ENCODE peak calls at places on chromosomes 4 and X, in seven cellular contexts. Y, R, A, L, Z, F and I are unnamed samples.

GRCh38 chr4:141057582-141057981 is 75.7 kb downstream of the RNF150 start:
- DNase-seq in F (no peak), R (no peak), Y (no peak), Z (no peak), L (no peak), A (no peak), I (no peak)

GRCh38 chrX:45515262-45516215 is 314.9 kb upstream of the DIPK2B start:
- DNase-seq in L (no peak), R (peak; percentile 95), A (peak; percentile 80), Z (no peak), Y (peak; percentile 94), F (peak; percentile 20), I (peak; percentile 42)

GRCh38 chrX:22627576-22627975 is 354.9 kb downstream of the CBLL2 start:
- DNase-seq in Y (no peak), L (no peak), A (no peak), Z (no peak), F (no peak), R (no peak), I (no peak)

GRCh38 chrX:130091976-130092522 is 18.2 kb downstream of the ELF4 start:
- DNase-seq in Y (no peak), A (no peak), Z (no peak), L (no peak), F (no peak), R (no peak), I (peak; percentile 63)

GRCh38 chrX:72305286-72306084 is at the start of gene CITED1:
- DNase-seq in Y (no peak), F (peak; percentile 65), L (no peak), A (no peak), R (no peak), Z (no peak), I (no peak)

GRCh38 chr4:101102114-101102752 is 245.1 kb downstream of the PPP3CA start:
- DNase-seq in Z (no peak), A (peak; percentile 58), F (peak; percentile 27), L (no peak), R (no peak), Y (peak; percentile 69), I (peak; percentile 42)

GRCh38 chrX:63434665-63435064 is 83.5 kb upstream of the SPIN4 start:
- DNase-seq in L (no peak), F (no peak), Z (no peak), Y (no peak), A (no peak), R (peak; percentile 14), I (no peak)

GRCh38 chr4:94639298-94639697 is 118.5 kb upstream of the BMPR1B start:
- DNase-seq in L (no peak), R (no peak), A (no peak), Z (no peak), F (no peak), Y (no peak), I (no peak)

GRCh38 chr4:100061835-100062234 is 111.8 kb upstream of the H2AZ1 start:
- DNase-seq in F (no peak), A (no peak), R (no peak), Y (no peak), Z (no peak), L (no peak), I (no peak)

GRCh38 chrX:18461431-18461830 is 36.0 kb downstream of the CDKL5 start:
- DNase-seq in Z (no peak), A (no peak), R (no peak), F (no peak), Y (no peak), L (no peak), I (no peak)

GRCh38 chr4:101345596-101346311 is 1.6 kb downstream of the PPP3CA start:
- DNase-seq in Y (peak; percentile 81), F (peak; percentile 83), A (peak; percentile 76), L (no peak), R (peak; percentile 44), Z (no peak), I (peak; percentile 33)

GRCh38 chr4:123591875-123592274 is 195.3 kb downstream of the SPRY1 start:
- DNase-seq in A (no peak), L (no peak), Z (no peak), Y (no peak), R (no peak), F (no peak), I (no peak)

GRCh38 chr4:123587983-123588494 is 191.4 kb downstream of the SPRY1 start:
- DNase-seq in R (peak; percentile 93), A (peak; percentile 29), Y (peak; percentile 84), L (no peak), F (peak; percentile 52), Z (no peak), I (peak; percentile 43)

GRCh38 chr4:123585111-123585510 is 188.5 kb downstream of the SPRY1 start:
- DNase-seq in L (no peak), Y (no peak), R (no peak), Z (no peak), F (no peak), A (no peak), I (no peak)

GRCh38 chr4:123589361-123589760 is 192.8 kb downstream of the SPRY1 start:
- DNase-seq in Y (no peak), L (no peak), Z (no peak), F (no peak), A (no peak), R (no peak), I (no peak)

GRCh38 chr4:123588631-123589223 is 192.1 kb downstream of the SPRY1 start:
- DNase-seq in Y (no peak), A (no peak), Z (no peak), F (no peak), R (peak; percentile 44), L (no peak), I (no peak)
- TF ChIP-seq EP300 in Y (peak; percentile 75), A (no peak), Z (no peak), F (no peak), R (no peak), L (no peak), I (peak; percentile 76)

GRCh38 chr4:113153529-113154101 is 104.2 kb downstream of the ANK2 start:
- DNase-seq in Y (no peak), F (no peak), L (no peak), Z (no peak), R (peak; percentile 39), A (no peak), I (no peak)
- TF ChIP-seq EP300 in Y (no peak), F (no peak), L (no peak), Z (no peak), R (no peak), A (no peak), I (no peak)

GRCh38 chrX:10482262-10482661 is 138.1 kb downstream of the MID1 start:
- DNase-seq in L (no peak), A (no peak), R (no peak), Y (no peak), F (no peak), Z (no peak), I (no peak)

GRCh38 chrX:10484683-10485247 is 135.6 kb downstream of the MID1 start:
- DNase-seq in A (no peak), Y (no peak), R (peak; percentile 61), L (no peak), F (no peak), Z (no peak), I (no peak)

GRCh38 chrX:10485331-10485730 is 135.1 kb downstream of the MID1 start:
- DNase-seq in F (no peak), A (no peak), Y (no peak), R (no peak), L (no peak), Z (no peak), I (no peak)

GRCh38 chrX:10482708-10483107 is 137.7 kb downstream of the MID1 start:
- DNase-seq in L (no peak), A (no peak), R (no peak), F (no peak), Y (no peak), Z (no peak), I (no peak)

DNA sequence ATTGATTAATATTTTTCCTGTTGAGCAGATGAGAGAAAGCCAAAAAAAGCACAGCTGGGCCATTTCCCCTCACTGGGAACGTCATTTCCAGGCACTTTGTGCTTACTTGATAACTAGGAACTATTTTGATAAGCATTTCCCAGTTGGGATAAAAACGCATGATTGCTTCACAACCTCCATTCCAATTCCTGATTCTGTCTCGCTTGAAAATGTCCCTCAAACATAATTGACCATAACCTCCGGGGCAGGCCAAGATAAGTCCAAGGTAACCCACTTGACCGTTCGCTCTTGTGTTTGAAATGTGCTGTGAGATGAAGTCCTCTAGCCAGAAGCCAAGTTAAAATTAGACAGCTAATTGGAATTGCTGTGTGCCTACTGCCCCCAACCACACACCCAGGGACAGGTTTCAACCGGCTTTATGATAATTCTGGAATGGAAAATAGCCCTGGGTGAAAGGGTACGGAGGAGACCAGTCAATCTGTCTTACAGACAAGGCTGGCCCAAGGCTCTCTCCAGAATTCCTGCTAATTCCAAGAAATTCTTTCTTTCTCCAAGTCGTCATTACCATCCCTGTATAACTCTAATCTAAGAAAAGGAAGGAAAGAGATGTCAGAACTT is 137.1 kb downstream of the MID1 start:
- DNase-seq in R (no peak), Z (no peak), Y (no peak), L (no peak), A (peak; percentile 65), F (no peak), I (no peak)
- TF ChIP-seq EP300 in R (no peak), Z (no peak), Y (no peak), L (no peak), A (peak; percentile 91), F (no peak), I (no peak)

GRCh38 chr4:40300371-40301162 is 34.6 kb upstream of the CHRNA9 start:
- DNase-seq in F (no peak), Z (no peak), A (no peak), L (no peak), R (no peak), Y (no peak), I (no peak)

GRCh38 chr4:40303751-40304150 is 31.4 kb upstream of the CHRNA9 start:
- DNase-seq in L (no peak), R (no peak), Z (no peak), Y (no peak), F (no peak), A (no peak), I (no peak)

GRCh38 chr4:40299704-40300336 is 35.3 kb upstream of the CHRNA9 start:
- DNase-seq in A (no peak), F (no peak), Y (no peak), R (peak; percentile 32), L (no peak), Z (no peak), I (peak; percentile 52)

GRCh38 chr4:40299126-40299525 is 36.0 kb upstream of the CHRNA9 start:
- DNase-seq in A (no peak), R (no peak), F (no peak), L (no peak), Y (no peak), Z (no peak), I (no peak)

DNA sequence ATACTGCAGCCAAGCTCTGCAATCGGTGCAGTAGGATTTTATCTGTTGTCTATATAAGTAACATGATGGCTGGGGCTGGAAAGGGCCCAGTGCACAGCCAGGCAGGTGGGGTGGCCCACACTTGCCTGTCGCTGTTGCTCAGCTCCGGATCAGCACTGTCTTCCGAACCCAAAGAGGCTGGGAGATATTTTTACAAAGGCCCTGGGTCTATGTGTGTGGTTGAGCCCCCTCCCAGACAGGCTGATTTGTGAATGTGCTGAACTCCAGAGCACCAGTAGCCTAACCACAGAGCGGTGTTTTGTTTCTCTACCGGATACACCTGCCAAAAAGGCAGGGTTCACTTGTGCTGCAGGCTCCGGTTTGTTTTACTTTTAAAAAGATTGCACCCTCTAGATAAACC is 33.5 kb upstream of the CHRNA9 start:
- DNase-seq in Z (no peak), A (no peak), R (no peak), L (no peak), F (no peak), Y (peak; percentile 47), I (no peak)
- TF ChIP-seq EP300 in Z (no peak), A (no peak), R (no peak), L (no peak), F (no peak), Y (no peak), I (no peak)